ENCODE peak calls at places on chromosomes 6 and 20, in ten cellular contexts. Y, O, K, P, F, L, M, R, W and J are unnamed samples.

GRCh38 chr6:131909408-131910218 is 41.6 kb downstream of the CCN2 start:
- DNase-seq in Y (peak; percentile 51), O (peak; percentile 80), K (peak; percentile 61), P (peak; percentile 33), F (no peak), L (peak; percentile 57), M (peak; percentile 61), R (peak; percentile 85), W (peak; percentile 67), J (peak; percentile 81)

GRCh38 chr6:3222506-3223038 is 4.9 kb downstream of the TUBB2B start:
- DNase-seq in Y (no peak), O (no peak), K (no peak), P (no peak), F (no peak), L (no peak), M (no peak), R (no peak), W (no peak), J (no peak)

GRCh38 chr20:23019403-23019802 is 15.7 kb upstream of the SSTR4 start:
- DNase-seq in Y (no peak), O (no peak), K (no peak), P (no peak), F (no peak), L (no peak), M (no peak), R (no peak), W (no peak), J (no peak)

GRCh38 chr6:163815796-163816195 is 401.3 kb downstream of the QKI start:
- DNase-seq in Y (no peak), O (no peak), K (no peak), P (no peak), F (no peak), L (no peak), M (no peak), R (no peak), W (no peak), J (peak; percentile 74)

GRCh38 chr20:21147593-21147992 is 21.7 kb downstream of the KIZ start:
- DNase-seq in Y (no peak), O (no peak), K (peak; percentile 8), P (no peak), F (no peak), L (no peak), M (no peak), R (no peak), W (no peak), J (no peak)

GRCh38 chr6:79570802-79571367 is 33.7 kb upstream of the LCA5 start:
- DNase-seq in Y (no peak), O (no peak), K (peak; percentile 11), P (peak; percentile 57), F (no peak), L (no peak), M (no peak), R (peak; percentile 74), W (no peak), J (no peak)

GRCh38 chr20:5844063-5844681 is 94.0 kb downstream of the SHLD1 start:
- DNase-seq in Y (no peak), O (no peak), K (no peak), P (no peak), F (no peak), L (peak; percentile 52), M (peak; percentile 64), R (peak; percentile 60), W (no peak), J (no peak)

GRCh38 chr6:7106215-7106751 is 1.5 kb upstream of the RREB1 start:
- DNase-seq in Y (peak; percentile 68), O (no peak), K (no peak), P (no peak), F (no peak), L (no peak), M (no peak), R (peak; percentile 74), W (no peak), J (no peak)

GRCh38 chr6:32763417-32763816 is at the start of gene HLA-DQB2:
- DNase-seq in Y (no peak), O (no peak), K (peak; percentile 1), P (peak; percentile 3), F (no peak), L (no peak), M (no peak), R (peak; percentile 31), W (no peak), J (no peak)

GRCh38 chr6:154370545-154370944 is 13.9 kb upstream of the IPCEF1 start:
- DNase-seq in Y (no peak), O (no peak), K (peak; percentile 45), P (no peak), F (no peak), L (no peak), M (no peak), R (peak; percentile 60), W (no peak), J (no peak)

GRCh38 chr20:5845686-5846651 is 95.8 kb downstream of the SHLD1 start:
- DNase-seq in Y (no peak), O (no peak), K (no peak), P (no peak), F (no peak), L (no peak), M (no peak), R (peak; percentile 76), W (no peak), J (no peak)

GRCh38 chr6:128336436-128337095 is 183.8 kb downstream of the PTPRK start:
- DNase-seq in Y (no peak), O (no peak), K (no peak), P (no peak), F (no peak), L (no peak), M (no peak), R (no peak), W (no peak), J (no peak)

GRCh38 chr6:85677243-85677956 is 34.7 kb upstream of the SYNCRIP start:
- DNase-seq in Y (no peak), O (no peak), K (peak; percentile 15), P (no peak), F (no peak), L (no peak), M (no peak), R (peak; percentile 53), W (no peak), J (no peak)

GRCh38 chr20:32358883-32359632 is 927 bp downstream of the ASXL1 start:
- DNase-seq in Y (peak; percentile 87), O (peak; percentile 77), K (peak; percentile 35), P (peak; percentile 15), F (peak; percentile 89), L (peak; percentile 60), M (peak; percentile 60), R (peak; percentile 60), W (peak; percentile 41), J (peak; percentile 92)

GRCh38 chr20:25052255-25053206 is 5.4 kb downstream of the ACSS1 start:
- DNase-seq in Y (peak; percentile 58), O (peak; percentile 22), K (peak; percentile 52), P (no peak), F (no peak), L (no peak), M (no peak), R (no peak), W (no peak), J (peak; percentile 91)

GRCh38 chr6:8420031-8420588 is 15.2 kb downstream of the SLC35B3 start:
- DNase-seq in Y (no peak), O (no peak), K (no peak), P (no peak), F (no peak), L (no peak), M (no peak), R (no peak), W (no peak), J (no peak)

GRCh38 chr6:147063469-147064031 is 140.7 kb upstream of the STXBP5 start:
- DNase-seq in Y (no peak), O (no peak), K (peak; percentile 84), P (no peak), F (no peak), L (no peak), M (no peak), R (peak; percentile 61), W (no peak), J (no peak)